ENCODE peak calls at places on chromosomes 1 and 21, in nine cellular contexts. One of them, this sample, is unnamed.

GRCh38 chr1:44118682-44119081 is at the start of gene KLF17:
- DNase-seq in MM.1S: no peak
- DNase-seq in PC-3: no peak
- DNase-seq in A673: no peak
- DNase-seq in fibroblast of lung: no peak
- DNase-seq in mammary epithelial cell: no peak
- DNase-seq in K562: no peak
- DNase-seq in hepatocyte: no peak
- DNase-seq in HCT116: no peak
- DNase-seq in this sample: no peak

GRCh38 chr1:30197616-30197934 is 525.8 kb downstream of the MATN1 start:
- DNase-seq in fibroblast of lung: peak
- DNase-seq in hepatocyte: no peak
- DNase-seq in HCT116: no peak
- DNase-seq in A673: no peak
- DNase-seq in MM.1S: no peak
- DNase-seq in mammary epithelial cell: no peak
- DNase-seq in PC-3: no peak
- DNase-seq in K562: no peak
- DNase-seq in this sample: no peak

GRCh38 chr21:35376406-35377135 is 327.5 kb upstream of the RUNX1 start:
- DNase-seq in fibroblast of lung: peak
- DNase-seq in hepatocyte: no peak
- DNase-seq in MM.1S: no peak
- DNase-seq in K562: no peak
- DNase-seq in A673: no peak
- DNase-seq in mammary epithelial cell: no peak
- DNase-seq in PC-3: no peak
- DNase-seq in HCT116: no peak
- DNase-seq in this sample: no peak

GRCh38 chr1:162605225-162605927 is 26.9 kb upstream of the DDR2 start:
- DNase-seq in fibroblast of lung: peak
- DNase-seq in MM.1S: no peak
- DNase-seq in mammary epithelial cell: peak
- DNase-seq in PC-3: peak
- DNase-seq in K562: no peak
- DNase-seq in A673: peak
- DNase-seq in HCT116: peak
- DNase-seq in hepatocyte: peak
- DNase-seq in this sample: no peak

GRCh38 chr1:196651637-196652215 is at the start of gene CFH:
- DNase-seq in hepatocyte: peak
- DNase-seq in A673: peak
- DNase-seq in HCT116: no peak
- DNase-seq in K562: peak
- DNase-seq in MM.1S: peak
- DNase-seq in fibroblast of lung: peak
- DNase-seq in mammary epithelial cell: peak
- DNase-seq in PC-3: peak
- DNase-seq in this sample: no peak

GRCh38 chr1:215044151-215044550 is 38.4 kb upstream of the KCNK2 start:
- DNase-seq in fibroblast of lung: no peak
- DNase-seq in HCT116: no peak
- DNase-seq in A673: no peak
- DNase-seq in MM.1S: no peak
- DNase-seq in hepatocyte: no peak
- DNase-seq in K562: no peak
- DNase-seq in mammary epithelial cell: no peak
- DNase-seq in PC-3: no peak
- DNase-seq in this sample: no peak

GRCh38 chr21:20353351-20353750 is 644.9 kb upstream of the NCAM2 start:
- DNase-seq in mammary epithelial cell: no peak
- DNase-seq in hepatocyte: no peak
- DNase-seq in PC-3: peak
- DNase-seq in HCT116: no peak
- DNase-seq in K562: no peak
- DNase-seq in MM.1S: no peak
- DNase-seq in fibroblast of lung: no peak
- DNase-seq in A673: no peak
- DNase-seq in this sample: no peak

GRCh38 chr1:22935450-22935849 is 37.2 kb downstream of the LACTBL1 start:
- DNase-seq in PC-3: no peak
- DNase-seq in hepatocyte: no peak
- DNase-seq in fibroblast of lung: no peak
- DNase-seq in A673: no peak
- DNase-seq in K562: no peak
- DNase-seq in MM.1S: no peak
- DNase-seq in mammary epithelial cell: no peak
- DNase-seq in HCT116: peak
- DNase-seq in this sample: no peak

GRCh38 chr1:225974454-225974853 is 24.7 kb downstream of the SDE2 start:
- DNase-seq in PC-3: no peak
- DNase-seq in MM.1S: no peak
- DNase-seq in A673: no peak
- DNase-seq in fibroblast of lung: no peak
- DNase-seq in K562: no peak
- DNase-seq in HCT116: no peak
- DNase-seq in hepatocyte: no peak
- DNase-seq in mammary epithelial cell: no peak
- DNase-seq in this sample: no peak

GRCh38 chr1:154747841-154748766 is 122.0 kb downstream of the KCNN3 start:
- DNase-seq in A673: no peak
- DNase-seq in K562: no peak
- DNase-seq in hepatocyte: peak
- DNase-seq in fibroblast of lung: peak
- DNase-seq in mammary epithelial cell: no peak
- DNase-seq in PC-3: no peak
- DNase-seq in MM.1S: peak
- DNase-seq in HCT116: no peak
- DNase-seq in this sample: peak

GRCh38 chr1:38800720-38801671 is 58.6 kb downstream of the RRAGC start:
- DNase-seq in MM.1S: no peak
- DNase-seq in K562: no peak
- DNase-seq in hepatocyte: no peak
- DNase-seq in fibroblast of lung: no peak
- DNase-seq in A673: no peak
- DNase-seq in PC-3: no peak
- DNase-seq in HCT116: no peak
- DNase-seq in mammary epithelial cell: no peak
- DNase-seq in this sample: no peak

GRCh38 chr1:38806090-38806489 is 53.5 kb downstream of the RRAGC start:
- DNase-seq in PC-3: no peak
- DNase-seq in MM.1S: no peak
- DNase-seq in fibroblast of lung: no peak
- DNase-seq in HCT116: no peak
- DNase-seq in A673: no peak
- DNase-seq in mammary epithelial cell: no peak
- DNase-seq in K562: no peak
- DNase-seq in hepatocyte: no peak
- DNase-seq in this sample: no peak

GRCh38 chr1:38805036-38805435 is 54.5 kb downstream of the RRAGC start:
- DNase-seq in K562: no peak
- DNase-seq in fibroblast of lung: no peak
- DNase-seq in hepatocyte: no peak
- DNase-seq in A673: no peak
- DNase-seq in MM.1S: no peak
- DNase-seq in mammary epithelial cell: no peak
- DNase-seq in HCT116: no peak
- DNase-seq in PC-3: no peak
- DNase-seq in this sample: no peak

GRCh38 chr1:38803647-38804046 is 55.9 kb downstream of the RRAGC start:
- DNase-seq in fibroblast of lung: peak
- DNase-seq in mammary epithelial cell: no peak
- DNase-seq in MM.1S: no peak
- DNase-seq in hepatocyte: no peak
- DNase-seq in A673: no peak
- DNase-seq in K562: no peak
- DNase-seq in HCT116: no peak
- DNase-seq in PC-3: no peak
- DNase-seq in this sample: no peak

GRCh38 chr1:38804062-38804886 is 55.3 kb downstream of the RRAGC start:
- DNase-seq in fibroblast of lung: peak
- DNase-seq in K562: no peak
- DNase-seq in MM.1S: no peak
- DNase-seq in hepatocyte: no peak
- DNase-seq in mammary epithelial cell: no peak
- DNase-seq in A673: peak
- DNase-seq in HCT116: no peak
- DNase-seq in PC-3: no peak
- DNase-seq in this sample: peak
- TF ChIP-seq EZH2 in fibroblast of lung: no peak
- TF ChIP-seq EZH2 in K562: no peak
- TF ChIP-seq EZH2 in MM.1S: no peak
- TF ChIP-seq EZH2 in hepatocyte: peak
- TF ChIP-seq EZH2 in mammary epithelial cell: no peak
- TF ChIP-seq EZH2 in A673: no peak
- TF ChIP-seq EZH2 in HCT116: no peak
- TF ChIP-seq EZH2 in PC-3: no peak
- TF ChIP-seq EZH2 in this sample: no peak

DNA sequence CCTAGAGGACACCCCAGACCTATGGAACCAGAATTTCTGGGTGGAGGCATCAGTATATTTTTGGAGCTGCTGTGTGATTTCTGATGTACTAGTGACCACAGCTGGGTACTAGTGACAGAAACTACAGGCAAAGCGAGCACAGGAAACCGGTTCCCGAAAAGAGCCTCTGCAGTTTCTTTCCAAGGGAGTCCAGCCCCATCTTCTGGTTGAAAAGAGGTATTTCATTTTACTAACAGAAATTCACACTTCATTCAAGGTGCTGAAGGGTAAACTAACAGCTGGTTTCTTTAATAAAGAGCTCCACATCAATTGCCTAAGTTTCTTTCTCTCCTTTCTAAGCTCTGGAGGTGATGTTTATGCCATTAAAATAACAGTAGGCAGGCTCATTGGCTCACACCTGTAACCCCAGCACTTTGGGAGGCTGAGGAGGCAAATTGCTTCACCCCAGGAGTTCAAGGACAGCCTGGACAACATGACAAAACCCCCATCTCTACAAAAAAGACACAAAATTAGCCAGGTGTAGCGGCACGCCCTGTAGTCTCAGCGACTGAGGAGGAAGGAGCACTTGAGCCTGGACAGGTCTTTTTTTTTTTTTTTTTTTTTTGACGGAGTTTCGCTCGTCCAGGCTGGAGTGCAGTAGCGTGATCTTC is 22.0 kb downstream of the THAP3 start:
- DNase-seq in mammary epithelial cell: peak
- DNase-seq in A673: peak
- DNase-seq in MM.1S: peak
- DNase-seq in PC-3: peak
- DNase-seq in hepatocyte: peak
- DNase-seq in HCT116: peak
- DNase-seq in fibroblast of lung: peak
- DNase-seq in K562: peak
- DNase-seq in this sample: peak
- TF ChIP-seq CTCF in mammary epithelial cell: peak
- TF ChIP-seq CTCF in A673: peak
- TF ChIP-seq CTCF in MM.1S: peak
- TF ChIP-seq CTCF in PC-3: peak
- TF ChIP-seq CTCF in hepatocyte: peak
- TF ChIP-seq CTCF in HCT116: peak
- TF ChIP-seq CTCF in fibroblast of lung: peak
- TF ChIP-seq CTCF in K562: peak
- TF ChIP-seq CTCF in this sample: peak

DNA sequence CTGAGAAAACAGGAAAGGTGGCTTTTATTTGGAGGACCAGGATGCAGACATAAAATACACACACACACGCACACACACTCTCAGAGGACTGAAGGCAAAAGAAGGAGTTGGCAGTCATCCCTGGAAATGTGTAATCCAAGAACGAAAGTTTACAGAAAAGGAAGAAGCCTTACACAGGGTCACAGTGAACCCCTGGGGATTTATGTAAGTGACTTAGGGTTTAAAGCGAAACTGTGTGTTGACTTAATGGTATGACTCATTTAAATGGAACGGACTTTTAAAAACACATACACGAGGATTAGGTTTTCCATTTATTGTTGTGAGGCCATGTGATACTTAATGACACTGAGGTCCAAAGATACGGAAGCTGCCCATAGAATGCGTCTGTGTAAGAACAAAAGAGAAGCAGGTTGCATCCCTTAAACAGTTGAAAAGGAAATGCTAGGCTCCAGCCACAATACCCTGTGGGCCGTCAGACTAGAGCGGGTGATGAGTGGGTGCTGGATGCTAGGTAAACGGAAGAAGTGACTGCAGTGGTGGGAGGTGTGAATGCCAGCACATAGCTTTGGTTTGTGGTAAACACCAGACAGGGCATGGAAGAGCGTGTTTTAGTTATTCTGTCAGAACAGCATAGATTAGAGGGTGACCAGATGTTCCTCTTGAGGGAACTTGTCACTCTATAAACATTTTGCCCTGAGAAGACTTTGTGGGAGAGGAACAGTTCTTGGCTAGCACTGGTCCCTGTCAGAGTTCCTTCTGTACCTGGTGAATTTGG is 21.6 kb upstream of the BCL10 start:
- DNase-seq in PC-3: peak
- DNase-seq in A673: peak
- DNase-seq in hepatocyte: peak
- DNase-seq in K562: no peak
- DNase-seq in MM.1S: no peak
- DNase-seq in fibroblast of lung: peak
- DNase-seq in mammary epithelial cell: peak
- DNase-seq in HCT116: peak
- DNase-seq in this sample: no peak
- H3K4me3 ChIP-seq in PC-3: peak
- H3K4me3 ChIP-seq in A673: peak
- H3K4me3 ChIP-seq in hepatocyte: no peak
- H3K4me3 ChIP-seq in K562: no peak
- H3K4me3 ChIP-seq in MM.1S: no peak
- H3K4me3 ChIP-seq in fibroblast of lung: no peak
- H3K4me3 ChIP-seq in mammary epithelial cell: peak
- H3K4me3 ChIP-seq in HCT116: no peak
- H3K4me3 ChIP-seq in this sample: no peak

DNA sequence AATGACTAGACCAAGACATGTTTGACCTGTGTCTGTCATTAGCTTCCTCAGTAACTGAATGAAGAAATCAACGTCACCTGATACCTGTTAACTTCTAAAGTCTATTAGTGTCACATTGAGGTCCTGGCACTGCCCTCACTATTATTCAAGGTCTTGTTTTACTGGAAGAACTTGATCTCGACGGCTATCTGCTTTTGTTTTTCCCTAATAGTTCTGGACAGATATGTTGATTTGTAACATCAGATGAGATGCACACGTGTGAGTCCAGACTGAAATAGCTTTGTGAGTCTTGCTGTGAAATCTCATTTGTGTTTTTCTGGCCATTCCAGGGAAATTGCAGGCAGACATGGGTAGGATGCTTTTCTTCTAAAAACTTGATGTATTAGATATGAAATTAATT is 159.2 kb downstream of the RYR2 start:
- DNase-seq in K562: no peak
- DNase-seq in fibroblast of lung: no peak
- DNase-seq in hepatocyte: no peak
- DNase-seq in MM.1S: no peak
- DNase-seq in A673: no peak
- DNase-seq in PC-3: no peak
- DNase-seq in HCT116: no peak
- DNase-seq in mammary epithelial cell: no peak
- DNase-seq in this sample: no peak
- TF ChIP-seq EZH2 in K562: no peak
- TF ChIP-seq EZH2 in fibroblast of lung: no peak
- TF ChIP-seq EZH2 in hepatocyte: no peak
- TF ChIP-seq EZH2 in MM.1S: no peak
- TF ChIP-seq EZH2 in A673: no peak
- TF ChIP-seq EZH2 in PC-3: no peak
- TF ChIP-seq EZH2 in HCT116: no peak
- TF ChIP-seq EZH2 in mammary epithelial cell: no peak
- TF ChIP-seq EZH2 in this sample: no peak

This sample was measured in neural progenitor cell.